ENCODE peak calls at places on chromosomes 13 and 19, in nine cellular contexts. W, O, S, U, N, D, V, R and K are unnamed samples.

GRCh38 chr13:86135856-86136255 is 336.6 kb upstream of the SLITRK6 start:
- DNase-seq in W (no peak), O (no peak), S (no peak), U (no peak), N (no peak), D (no peak), V (no peak), R (no peak), K (no peak)

GRCh38 chr13:41398494-41399190 is 58.7 kb upstream of the RGCC start:
- DNase-seq in W (no peak), O (no peak), S (no peak), U (no peak), N (no peak), D (no peak), V (no peak), R (no peak), K (peak; percentile 7)

GRCh38 chr19:1076951-1077350 is 10.0 kb downstream of the ARHGAP45 start:
- DNase-seq in W (peak; percentile 33), O (peak; percentile 93), S (no peak), U (no peak), N (no peak), D (peak; percentile 73), V (peak; percentile 86), R (no peak), K (no peak)

GRCh38 chr13:100527644-100528043 is 60.9 kb downstream of the GGACT start:
- DNase-seq in W (no peak), O (no peak), S (no peak), U (no peak), N (no peak), D (no peak), V (no peak), R (no peak), K (no peak)

GRCh38 chr19:46856062-46857022 is 4.5 kb upstream of the ARHGAP35 start:
- DNase-seq in W (peak; percentile 95), O (peak; percentile 87), S (peak; percentile 97), U (peak; percentile 96), N (peak; percentile 97), D (peak; percentile 95), V (peak; percentile 97), R (peak; percentile 96), K (peak; percentile 97)

GRCh38 chr13:112891477-112892401 is 77.3 kb upstream of the MCF2L start:
- DNase-seq in W (no peak), O (no peak), S (peak; percentile 52), U (no peak), N (no peak), D (no peak), V (peak; percentile 32), R (no peak), K (no peak)

GRCh38 chr13:113403255-113404104 is 39.5 kb upstream of the GRTP1 start:
- DNase-seq in W (no peak), O (no peak), S (peak; percentile 11), U (no peak), N (no peak), D (no peak), V (no peak), R (no peak), K (no peak)

GRCh38 chr19:34241513-34242337 is 12.6 kb upstream of the GARRE1 start:
- DNase-seq in W (no peak), O (no peak), S (peak; percentile 87), U (no peak), N (no peak), D (peak; percentile 68), V (peak; percentile 68), R (peak; percentile 92), K (no peak)

GRCh38 chr13:25111557-25111956 is 15.6 kb downstream of the PABPC3 start:
- DNase-seq in W (peak; percentile 15), O (no peak), S (no peak), U (no peak), N (no peak), D (no peak), V (no peak), R (no peak), K (no peak)

GRCh38 chr19:49058592-49058991 is 1.0 kb upstream of the CGB7 start:
- DNase-seq in W (no peak), O (no peak), S (peak; percentile 52), U (no peak), N (no peak), D (no peak), V (no peak), R (peak; percentile 44), K (no peak)

GRCh38 chr13:71290963-71291937 is 575.8 kb downstream of the DACH1 start:
- DNase-seq in W (no peak), O (peak; percentile 18), S (no peak), U (no peak), N (peak; percentile 26), D (no peak), V (peak; percentile 32), R (peak; percentile 12), K (peak; percentile 11)

GRCh38 chr19:5503598-5503997 is 48.4 kb downstream of the ZNRF4 start:
- DNase-seq in W (no peak), O (no peak), S (no peak), U (no peak), N (no peak), D (no peak), V (no peak), R (no peak), K (no peak)

GRCh38 chr13:106500450-106500849 is 35.0 kb downstream of the EFNB2 start:
- DNase-seq in W (no peak), O (no peak), S (no peak), U (no peak), N (no peak), D (no peak), V (no peak), R (no peak), K (no peak)

GRCh38 chr19:35777411-35777841 is 2.1 kb downstream of the ARHGAP33 start:
- DNase-seq in W (no peak), O (no peak), S (peak; percentile 62), U (no peak), N (no peak), D (no peak), V (no peak), R (no peak), K (no peak)

GRCh38 chr13:74575729-74576125 is 441.5 kb upstream of the KLF12 start:
- DNase-seq in W (peak; percentile 17), O (peak; percentile 31), S (peak; percentile 79), U (peak; percentile 44), N (peak; percentile 29), D (peak; percentile 35), V (peak; percentile 50), R (no peak), K (peak; percentile 60)

GRCh38 chr13:27194895-27195764 is 23.5 kb upstream of the USP12 start:
- DNase-seq in W (peak; percentile 89), O (no peak), S (no peak), U (peak; percentile 93), N (no peak), D (no peak), V (no peak), R (peak; percentile 40), K (peak; percentile 95)

GRCh38 chr13:72820156-72820897 is 38.4 kb downstream of the PIBF1 start:
- DNase-seq in W (no peak), O (no peak), S (no peak), U (peak; percentile 41), N (no peak), D (no peak), V (no peak), R (no peak), K (peak; percentile 42)

GRCh38 chr19:48997972-48998371 is 4.3 kb downstream of the RUVBL2 start:
- DNase-seq in W (no peak), O (no peak), S (peak; percentile 92), U (peak; percentile 29), N (no peak), D (no peak), V (no peak), R (peak; percentile 84), K (peak; percentile 63)

GRCh38 chr13:31064636-31065035 is 97.1 kb downstream of the HSPH1 start:
- DNase-seq in W (no peak), O (no peak), S (no peak), U (no peak), N (no peak), D (no peak), V (no peak), R (no peak), K (no peak)

GRCh38 chr13:99033814-99034213 is 56.0 kb upstream of the DOCK9 start:
- DNase-seq in W (peak; percentile 41), O (no peak), S (no peak), U (no peak), N (no peak), D (no peak), V (no peak), R (no peak), K (peak; percentile 61)
- TF ChIP-seq CTCF in W (peak; percentile 62), O (peak; percentile 58), S (no peak), U (peak; percentile 52), N (peak; percentile 18), D (peak; percentile 45), V (peak; percentile 46), R (no peak), K (peak; percentile 63)

DNA sequence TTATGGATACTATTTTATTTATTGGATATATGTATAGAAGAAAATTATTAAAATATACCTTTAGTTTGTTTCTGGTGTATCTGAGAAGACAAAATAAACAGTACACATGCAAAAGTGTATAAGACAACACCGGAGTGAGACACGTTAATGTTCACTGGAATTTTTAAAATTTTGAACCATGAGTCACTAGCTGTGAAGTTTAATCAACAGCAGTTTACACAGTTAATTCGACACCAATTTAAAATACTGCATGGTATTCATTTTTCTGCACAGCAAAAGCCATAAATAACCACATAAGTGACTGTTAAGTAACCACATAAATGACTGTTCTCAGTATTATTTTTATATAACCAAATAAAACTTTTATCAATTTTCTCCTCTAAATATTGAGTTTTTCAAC is 418.7 kb upstream of the NBEA start:
- DNase-seq in W (peak; percentile 4), O (no peak), S (no peak), U (no peak), N (no peak), D (no peak), V (no peak), R (no peak), K (no peak)
- TF ChIP-seq CTCF in W (no peak), O (no peak), S (no peak), U (no peak), N (no peak), D (no peak), V (no peak), R (no peak), K (no peak)

DNA sequence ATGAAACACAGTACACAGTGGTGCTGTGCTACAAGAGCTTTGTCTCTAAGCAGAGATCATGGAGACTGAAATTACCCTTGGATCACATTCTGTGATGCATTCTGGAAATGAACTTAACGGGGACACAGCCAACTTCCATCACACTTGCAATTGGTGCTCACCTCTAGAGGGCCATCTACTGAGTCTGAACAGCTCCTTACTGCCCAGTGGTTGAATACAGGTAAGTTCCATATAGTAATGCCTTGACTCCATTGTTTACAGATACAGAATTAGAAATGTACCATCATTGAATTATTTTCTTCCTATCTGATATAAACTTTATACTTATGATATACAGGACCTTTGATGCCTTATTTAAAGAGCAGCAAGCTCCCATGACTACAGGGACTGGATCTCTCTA is 686.4 kb downstream of the PCDH9 start:
- DNase-seq in W (no peak), O (no peak), S (peak; percentile 15), U (no peak), N (no peak), D (no peak), V (no peak), R (no peak), K (no peak)
- TF ChIP-seq CTCF in W (no peak), O (no peak), S (no peak), U (no peak), N (no peak), D (no peak), V (no peak), R (no peak), K (no peak)

DNA sequence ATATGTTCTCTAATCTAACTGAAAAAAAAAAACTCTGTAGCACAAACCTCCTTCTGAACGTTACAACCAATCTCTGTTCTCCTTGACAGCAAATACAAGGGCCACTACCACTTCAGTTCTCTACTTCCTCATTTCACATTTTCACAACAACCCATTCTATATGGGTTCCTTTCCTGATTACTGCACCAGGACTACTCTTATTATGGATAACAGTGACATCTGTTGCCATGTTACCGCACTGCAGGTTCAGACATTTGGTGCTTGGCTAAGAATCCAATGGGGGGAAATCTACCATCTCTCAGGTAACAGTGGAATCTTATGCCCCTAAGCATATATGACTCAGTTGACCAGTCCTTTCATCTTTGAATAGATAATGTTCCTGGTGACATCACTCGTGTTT is 11.6 kb upstream of the FPR3 start:
- DNase-seq in W (peak; percentile 29), O (no peak), S (peak; percentile 25), U (no peak), N (no peak), D (no peak), V (no peak), R (peak; percentile 22), K (peak; percentile 48)
- TF ChIP-seq CTCF in W (peak; percentile 51), O (no peak), S (no peak), U (peak; percentile 29), N (no peak), D (no peak), V (no peak), R (no peak), K (peak; percentile 33)